ENCODE peak calls at places on chromosomes 7 and 10, in five cellular contexts. M, W, E, Z and Q are unnamed samples.

GRCh38 chr7:155763721-155764431 is 48.4 kb downstream of the SHH start:
- DNase-seq in M (no peak), W (no peak), E (no peak), Z (peak; percentile 77), Q (no peak)

GRCh38 chr10:572066-572465 is 117.4 kb downstream of the DIP2C start:
- DNase-seq in M (no peak), W (no peak), E (no peak), Z (no peak), Q (no peak)

GRCh38 chr7:137591444-137591843 is 247.9 kb upstream of the PTN start:
- DNase-seq in M (no peak), W (no peak), E (peak; percentile 45), Z (peak; percentile 84), Q (no peak)

GRCh38 chr10:84308481-84309304 is 19.7 kb upstream of the CCSER2 start:
- DNase-seq in M (peak; percentile 44), W (no peak), E (no peak), Z (peak; percentile 92), Q (peak; percentile 63)

GRCh38 chr7:151371266-151371665 is 29.7 kb downstream of the NUB1 start:
- DNase-seq in M (no peak), W (no peak), E (no peak), Z (no peak), Q (no peak)

GRCh38 chr7:1665721-1666250 is 4.3 kb upstream of the ELFN1 start:
- DNase-seq in M (peak; percentile 56), W (peak; percentile 68), E (peak; percentile 78), Z (peak; percentile 4), Q (peak; percentile 70)

GRCh38 chr7:140591178-140591902 is 49.3 kb downstream of the DENND2A start:
- DNase-seq in M (no peak), W (no peak), E (no peak), Z (peak; percentile 41), Q (no peak)

GRCh38 chr10:121683803-121684202 is 85.6 kb upstream of the FGFR2 start:
- DNase-seq in M (no peak), W (no peak), E (peak; percentile 85), Z (no peak), Q (no peak)

GRCh38 chr7:155017834-155018233 is 14.9 kb upstream of the PAXIP1 start:
- DNase-seq in M (no peak), W (no peak), E (no peak), Z (no peak), Q (no peak)

GRCh38 chr10:48839809-48840679 is 99.6 kb downstream of the LRRC18 start:
- DNase-seq in M (no peak), W (no peak), E (no peak), Z (no peak), Q (no peak)

GRCh38 chr7:11461999-11462398 is 370.0 kb downstream of the THSD7A start:
- DNase-seq in M (no peak), W (no peak), E (no peak), Z (no peak), Q (no peak)

GRCh38 chr7:128266891-128267839 is 26.1 kb downstream of the LEP start:
- DNase-seq in M (peak; percentile 54), W (no peak), E (peak; percentile 73), Z (peak; percentile 45), Q (peak; percentile 22)

GRCh38 chr7:96993980-96994379 is 11.4 kb upstream of the DLX6 start:
- DNase-seq in M (no peak), W (no peak), E (no peak), Z (no peak), Q (no peak)

GRCh38 chr10:43843331-43844101 is 194.8 kb upstream of the ZNF32 start:
- DNase-seq in M (peak; percentile 65), W (no peak), E (no peak), Z (peak; percentile 86), Q (no peak)

GRCh38 chr7:37380831-37381230 is 67.8 kb downstream of the ELMO1 start:
- DNase-seq in M (no peak), W (no peak), E (no peak), Z (no peak), Q (no peak)

GRCh38 chr7:147700702-147701101 is 889.9 kb upstream of the C7orf33 start:
- DNase-seq in M (no peak), W (no peak), E (peak; percentile 42), Z (no peak), Q (no peak)

GRCh38 chr7:89607797-89608196 is 546.5 kb upstream of the STEAP1 start:
- DNase-seq in M (no peak), W (no peak), E (no peak), Z (no peak), Q (no peak)

GRCh38 chr10:44004913-44005787 is 356.5 kb upstream of the ZNF32 start:
- DNase-seq in M (no peak), W (no peak), E (no peak), Z (no peak), Q (no peak)

GRCh38 chr7:141200191-141201108 is 126.6 kb downstream of the TMEM178B start:
- DNase-seq in M (no peak), W (no peak), E (no peak), Z (no peak), Q (no peak)

GRCh38 chr7:6250364-6250833 is 22.0 kb downstream of the CYTH3 start:
- DNase-seq in M (no peak), W (no peak), E (no peak), Z (no peak), Q (no peak)

GRCh38 chr10:24427678-24428409 is 218.9 kb downstream of the KIAA1217 start:
- DNase-seq in M (no peak), W (peak; percentile 82), E (no peak), Z (no peak), Q (no peak)

GRCh38 chr7:91892821-91893340 is 12.4 kb upstream of the MTERF1 start:
- DNase-seq in M (no peak), W (no peak), E (peak; percentile 92), Z (peak; percentile 53), Q (no peak)

GRCh38 chr10:93115661-93116383 is 42.1 kb downstream of the CYP26A1 start:
- DNase-seq in M (peak; percentile 61), W (peak; percentile 67), E (peak; percentile 73), Z (peak; percentile 32), Q (peak; percentile 65)

GRCh38 chr7:31687024-31687423 is at the start of gene PPP1R17:
- DNase-seq in M (peak; percentile 34), W (no peak), E (peak; percentile 75), Z (no peak), Q (peak; percentile 13)

GRCh38 chr10:36344240-36344639 is 702.1 kb upstream of the FZD8 start:
- DNase-seq in M (no peak), W (no peak), E (no peak), Z (peak; percentile 55), Q (no peak)

GRCh38 chr7:127961787-127962463 is 69.3 kb downstream of the LRRC4 start:
- DNase-seq in M (no peak), W (no peak), E (no peak), Z (no peak), Q (no peak)

GRCh38 chr7:41816111-41816510 is 113.2 kb upstream of the INHBA start:
- DNase-seq in M (no peak), W (no peak), E (no peak), Z (no peak), Q (no peak)

GRCh38 chr7:46226860-46227259 is 305.8 kb upstream of the IGFBP3 start:
- DNase-seq in M (no peak), W (no peak), E (no peak), Z (peak; percentile 40), Q (no peak)

GRCh38 chr7:16409777-16410176 is 11.6 kb downstream of the CRPPA start:
- DNase-seq in M (no peak), W (no peak), E (no peak), Z (peak; percentile 40), Q (no peak)

GRCh38 chr7:10779465-10780399 is 193.9 kb upstream of the PHF14 start:
- DNase-seq in M (no peak), W (no peak), E (no peak), Z (no peak), Q (no peak)

GRCh38 chr10:72379062-72379461 is 24.3 kb upstream of the DNAJB12 start:
- DNase-seq in M (no peak), W (no peak), E (peak; percentile 62), Z (no peak), Q (no peak)

GRCh38 chr10:71260622-71261325 is 48.4 kb downstream of the UNC5B start:
- DNase-seq in M (peak; percentile 52), W (no peak), E (peak; percentile 60), Z (peak; percentile 96), Q (peak; percentile 73)

GRCh38 chr10:118106426-118106825 is 59.7 kb upstream of the RAB11FIP2 start:
- DNase-seq in M (no peak), W (no peak), E (peak; percentile 43), Z (peak; percentile 21), Q (no peak)

GRCh38 chr7:108686494-108686893 is 116.8 kb downstream of the DNAJB9 start:
- DNase-seq in M (no peak), W (no peak), E (no peak), Z (no peak), Q (no peak)

GRCh38 chr10:72697711-72698110 is 5.8 kb downstream of the MCU start:
- DNase-seq in M (no peak), W (no peak), E (no peak), Z (no peak), Q (no peak)

GRCh38 chr10:119421887-119422684 is 120.4 kb downstream of the RGS10 start:
- DNase-seq in M (peak; percentile 65), W (no peak), E (no peak), Z (peak; percentile 57), Q (peak; percentile 72)

GRCh38 chr10:114518401-114519305 is 114.4 kb upstream of the AFAP1L2 start:
- DNase-seq in M (no peak), W (no peak), E (no peak), Z (peak; percentile 52), Q (no peak)
- H3K4me1 ChIP-seq in M (peaks cover 100% of the 10 kb centered on the region), W (peaks cover 7% of the 10 kb centered on the region), E (peaks cover 70% of the 10 kb centered on the region), Z (peaks cover 9% of the 10 kb centered on the region), Q (peaks cover 100% of the 10 kb centered on the region)

DNA sequence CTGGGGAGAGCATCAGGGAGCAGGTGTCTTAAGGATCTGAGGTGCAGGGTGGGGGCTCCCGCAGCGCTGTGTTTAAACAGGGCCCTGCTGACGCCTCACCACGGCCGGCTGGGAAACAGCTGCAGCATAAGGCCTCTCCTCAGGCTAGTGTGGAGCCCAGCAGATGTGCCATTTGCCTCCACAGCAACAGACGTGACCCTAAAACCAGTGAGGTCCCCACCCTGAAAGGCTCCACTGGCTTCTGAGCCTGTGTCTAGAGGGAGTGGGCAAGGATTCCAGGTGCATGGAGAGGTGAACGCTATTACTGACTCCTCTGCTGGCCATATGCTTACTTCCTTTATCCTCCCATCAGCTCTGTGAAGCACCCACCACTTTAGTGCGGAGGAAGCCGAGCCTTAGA is 47.8 kb downstream of the SYPL1 start:
- DNase-seq in M (no peak), W (no peak), E (no peak), Z (no peak), Q (no peak)
- H3K4me1 ChIP-seq in M (peaks cover 50% of the 10 kb centered on the region), W (peaks cover 9% of the 10 kb centered on the region), E (peaks cover 25% of the 10 kb centered on the region), Z (peaks cover 7% of the 10 kb centered on the region), Q (peaks cover 20% of the 10 kb centered on the region)

GRCh38 chr10:97538401-97538800 is 34.2 kb upstream of the ANKRD2 start:
- DNase-seq in M (no peak), W (no peak), E (no peak), Z (peak; percentile 60), Q (no peak)
- H3K4me1 ChIP-seq in M (peaks cover 54% of the 10 kb centered on the region), W (no peaks in the 10 kb centered on the region), E (peaks cover 18% of the 10 kb centered on the region), Z (peaks cover 36% of the 10 kb centered on the region), Q (peaks cover 46% of the 10 kb centered on the region)

DNA sequence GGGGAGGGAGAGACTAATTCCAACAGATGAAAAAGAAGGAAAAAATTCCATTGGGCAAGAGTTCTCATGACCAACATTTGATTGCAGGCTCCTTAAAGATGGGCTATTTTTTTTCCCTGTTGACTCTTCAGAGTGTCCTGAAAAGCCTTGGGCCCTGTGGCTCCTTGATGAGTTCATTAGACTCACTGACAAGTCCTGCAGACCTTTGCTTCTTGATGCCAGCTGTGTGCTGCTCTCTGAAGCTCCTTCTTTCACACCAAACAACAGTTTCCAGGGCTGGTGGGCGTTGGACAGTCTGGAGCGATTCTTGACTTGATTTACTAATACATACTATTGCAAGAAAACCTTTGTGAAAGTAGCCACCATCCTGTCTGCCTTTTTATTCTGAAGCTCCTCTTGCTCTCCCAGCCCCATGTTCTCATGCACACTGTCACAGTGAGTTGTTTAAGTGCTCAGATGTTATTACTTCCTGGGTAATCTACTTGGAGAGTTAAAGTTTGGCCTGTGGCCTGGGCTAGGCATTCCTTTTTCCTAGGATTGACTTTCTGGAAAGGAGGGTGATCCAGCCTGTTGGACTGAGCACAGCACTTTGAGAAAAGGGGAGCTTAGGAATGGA is 250.3 kb downstream of the PTEN start:
- DNase-seq in M (no peak), W (no peak), E (no peak), Z (no peak), Q (no peak)
- H3K4me1 ChIP-seq in M (peaks cover 7% of the 10 kb centered on the region), W (peaks cover under 1% of the 10 kb centered on the region), E (no peaks in the 10 kb centered on the region), Z (peaks cover 23% of the 10 kb centered on the region), Q (peaks cover 14% of the 10 kb centered on the region)